ENCODE peak calls at places on chromosome 4, in five cellular contexts. U, Q, H, A and K are unnamed samples.
A peak's percentile ranks its signal among the peaks of the same experiment; 100 is the strongest.

GRCh38 chr4:175622887-175623286 is 189.2 kb downstream of the GPM6A start:
- DNase-seq in H (no peak), U (no peak), Q (no peak), A (no peak), K (no peak)

GRCh38 chr4:187908079-187908501 is 87.5 kb upstream of the ZFP42 start:
- DNase-seq in Q (no peak), U (no peak), A (peak; percentile 61), H (no peak), K (no peak)

GRCh38 chr4:176792348-176793059 is at the start of gene VEGFC:
- DNase-seq in A (no peak), H (no peak), U (no peak), Q (peak; percentile 61), K (peak; percentile 86)

GRCh38 chr4:13524504-13525243 is 19.6 kb downstream of the NKX3-2 start:
- DNase-seq in Q (no peak), A (no peak), U (no peak), H (no peak), K (no peak)

GRCh38 chr4:186472948-186473347 is 82.4 kb downstream of the MTNR1A start:
- DNase-seq in U (no peak), H (no peak), Q (no peak), A (peak; percentile 6), K (no peak)

GRCh38 chr4:8225704-8226443 is 26.8 kb downstream of the SH3TC1 start:
- DNase-seq in U (no peak), H (no peak), A (no peak), Q (no peak), K (no peak)

GRCh38 chr4:69025191-69025998 is 70.9 kb upstream of the UGT2B7 start:
- DNase-seq in U (no peak), H (no peak), A (no peak), Q (no peak), K (no peak)

GRCh38 chr4:26150948-26151347 is 169.9 kb upstream of the RBPJ start:
- DNase-seq in A (no peak), U (no peak), H (no peak), Q (no peak), K (no peak)

GRCh38 chr4:2059726-2060577 is 825 bp downstream of the NAT8L start:
- DNase-seq in A (no peak), Q (peak; percentile 7), U (peak; percentile 3), H (no peak), K (peak; percentile 51)

GRCh38 chr4:11259837-11260236 is 168.9 kb downstream of the HS3ST1 start:
- DNase-seq in A (no peak), H (no peak), U (no peak), Q (no peak), K (no peak)

GRCh38 chr4:72311291-72311690 is 257.7 kb downstream of the ADAMTS3 start:
- DNase-seq in U (peak; percentile 77), H (no peak), A (no peak), Q (no peak), K (no peak)

GRCh38 chr4:88599714-88600113 is 7.4 kb downstream of the HERC3 start:
- DNase-seq in Q (no peak), A (no peak), U (no peak), H (no peak), K (no peak)

GRCh38 chr4:173506780-173507211 is 23.2 kb downstream of the HAND2 start:
- DNase-seq in Q (no peak), H (no peak), U (no peak), A (no peak), K (peak; percentile 70)

GRCh38 chr4:84596826-84597225 is 13.9 kb downstream of the CDS1 start:
- DNase-seq in Q (no peak), U (no peak), A (no peak), H (no peak), K (no peak)

GRCh38 chr4:23614284-23614892 is 275.5 kb downstream of the PPARGC1A start:
- DNase-seq in U (no peak), Q (no peak), H (no peak), A (no peak), K (no peak)

GRCh38 chr4:53688186-53688790 is 97.0 kb upstream of the LNX1 start:
- DNase-seq in A (peak; percentile 98), H (no peak), U (peak; percentile 50), Q (no peak), K (no peak)

GRCh38 chr4:24850669-24851068 is 55.3 kb downstream of the SOD3 start:
- DNase-seq in H (no peak), Q (peak; percentile 18), U (peak; percentile 42), A (peak; percentile 75), K (no peak)

GRCh38 chr4:15376594-15376993 is 51.2 kb upstream of the C1QTNF7 start:
- DNase-seq in Q (no peak), U (no peak), A (no peak), H (no peak), K (no peak)

GRCh38 chr4:40719008-40719623 is 30.6 kb upstream of the NSUN7 start:
- DNase-seq in A (no peak), Q (no peak), U (peak; percentile 83), H (no peak), K (no peak)
- H3K27ac ChIP-seq in A (no peak overlapping the region), Q (no peak overlapping the region), U (peak overlapping the region; percentile 66), H (no peak overlapping the region), K (no peak overlapping the region)

DNA sequence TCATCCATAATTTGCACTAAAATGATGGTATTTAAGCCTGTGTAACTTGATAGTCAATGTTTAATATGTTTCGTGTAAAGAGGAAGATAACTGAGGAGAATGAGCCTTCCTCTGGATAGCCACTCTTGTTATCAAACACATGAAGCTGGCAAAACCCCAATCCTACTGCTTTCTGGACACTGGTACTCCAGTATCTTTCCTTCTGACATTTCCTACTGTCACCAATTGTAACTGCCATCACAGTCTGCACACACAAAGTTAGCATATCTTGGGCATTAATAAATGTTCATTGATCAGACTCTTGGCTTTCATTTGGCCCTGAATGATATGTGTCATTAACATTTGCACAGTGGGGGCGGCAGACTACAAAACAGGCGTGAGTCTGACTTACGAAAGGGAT is 419.1 kb downstream of the TMA16 start:
- DNase-seq in H (no peak), Q (no peak), A (no peak), U (no peak), K (no peak)
- H3K4me3 ChIP-seq in H (no peak overlapping the region), Q (no peak overlapping the region), A (no peak overlapping the region), U (no peak overlapping the region), K (no peak overlapping the region)

GRCh38 chr4:125833-126232 is 1.5 kb downstream of the ZNF718 start:
- DNase-seq in Q (no peak), U (no peak), A (no peak), H (no peak), K (no peak)
- H3K9me3 ChIP-seq in Q (peaks cover 21% of the 10 kb centered on the region), U (no peaks in the 10 kb centered on the region), A (peaks cover 32% of the 10 kb centered on the region), H (peaks cover 11% of the 10 kb centered on the region), K (no peaks in the 10 kb centered on the region)

DNA sequence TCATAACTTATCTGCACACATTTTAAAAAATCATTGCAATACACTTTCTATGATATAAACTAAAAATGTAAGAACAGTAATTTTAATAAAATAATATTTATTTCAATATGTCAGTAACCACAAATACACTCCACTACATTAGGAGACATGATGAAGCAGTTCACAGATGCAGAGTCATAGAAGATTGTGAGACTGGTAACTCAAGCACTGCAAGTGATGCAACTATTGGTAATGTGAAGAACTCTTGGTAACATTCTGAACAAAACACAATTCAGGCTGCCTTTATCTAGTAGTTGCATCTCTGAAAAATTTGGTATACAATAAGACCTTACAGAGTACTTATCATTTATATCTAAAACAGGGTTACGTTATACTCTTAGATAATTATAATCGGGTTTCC is 52.6 kb upstream of the LRAT start:
- DNase-seq in U (no peak), Q (no peak), H (no peak), A (no peak), K (no peak)
- H3K27ac ChIP-seq in U (no peak overlapping the region), Q (no peak overlapping the region), H (no peak overlapping the region), A (no peak overlapping the region), K (no peak overlapping the region)

GRCh38 chr4:67545996-67546356 is 673 bp upstream of the CENPC start:
- DNase-seq in Q (no peak), H (no peak), U (no peak), A (no peak), K (no peak)
- H3K4me3 ChIP-seq in Q (peak overlapping the region; percentile 93), H (peak overlapping the region; percentile 74), U (peak overlapping the region; percentile 58), A (peak overlapping the region; percentile 83), K (peak overlapping the region; percentile 88)

GRCh38 chr4:140293979-140294378 is 79.5 kb upstream of the SCOC start:
- DNase-seq in U (no peak), H (no peak), Q (no peak), A (no peak), K (no peak)
- H3K9me3 ChIP-seq in U (no peaks in the 10 kb centered on the region), H (no peaks in the 10 kb centered on the region), Q (no peaks in the 10 kb centered on the region), A (no peaks in the 10 kb centered on the region), K (no peaks in the 10 kb centered on the region)

DNA sequence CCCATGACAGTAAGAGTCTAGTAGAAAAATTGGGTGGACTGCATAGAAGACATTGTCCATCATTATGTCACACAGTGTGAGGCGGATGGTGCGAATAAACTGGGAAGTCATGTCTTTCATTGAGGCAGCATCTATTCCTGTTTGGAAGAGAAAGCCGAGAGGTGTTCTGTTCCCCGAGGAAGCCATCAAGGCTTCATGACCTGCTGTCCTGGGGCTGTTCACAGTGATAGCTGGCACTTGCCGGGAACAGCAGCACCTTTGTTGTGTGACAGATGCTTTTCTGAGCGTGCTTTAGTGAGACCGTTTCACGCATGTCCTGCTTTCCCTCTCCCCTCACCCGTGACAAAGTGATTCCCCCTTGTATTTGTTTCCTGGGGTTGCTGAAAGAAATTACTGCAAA is 20.3 kb downstream of the RGS12 start:
- DNase-seq in U (no peak), Q (no peak), A (no peak), H (no peak), K (no peak)
- H3K27ac ChIP-seq in U (no peak overlapping the region), Q (no peak overlapping the region), A (no peak overlapping the region), H (no peak overlapping the region), K (no peak overlapping the region)

DNA sequence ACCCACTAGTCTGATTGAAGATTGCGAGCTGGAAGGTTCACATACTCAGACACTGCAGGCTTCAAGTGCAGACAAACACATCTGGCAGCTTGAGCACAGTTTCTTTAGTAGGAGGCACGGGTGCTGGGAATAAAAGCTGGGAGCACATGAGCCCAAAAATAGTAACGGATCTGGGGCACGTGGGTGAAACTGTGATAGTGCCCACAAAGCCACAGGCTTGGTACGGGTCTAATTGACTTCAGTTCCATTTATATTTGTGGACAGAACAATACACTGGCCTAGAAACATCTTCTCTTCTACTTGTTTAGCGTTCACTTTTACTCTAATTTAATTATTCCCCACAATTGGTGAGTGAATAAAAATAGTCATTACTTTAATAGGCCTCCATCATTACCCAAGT is 2370.7 kb downstream of the PCDH7 start:
- DNase-seq in Q (no peak), A (no peak), U (no peak), H (no peak), K (no peak)
- H3K4me3 ChIP-seq in Q (no peak overlapping the region), A (no peak overlapping the region), U (no peak overlapping the region), H (no peak overlapping the region), K (no peak overlapping the region)

DNA sequence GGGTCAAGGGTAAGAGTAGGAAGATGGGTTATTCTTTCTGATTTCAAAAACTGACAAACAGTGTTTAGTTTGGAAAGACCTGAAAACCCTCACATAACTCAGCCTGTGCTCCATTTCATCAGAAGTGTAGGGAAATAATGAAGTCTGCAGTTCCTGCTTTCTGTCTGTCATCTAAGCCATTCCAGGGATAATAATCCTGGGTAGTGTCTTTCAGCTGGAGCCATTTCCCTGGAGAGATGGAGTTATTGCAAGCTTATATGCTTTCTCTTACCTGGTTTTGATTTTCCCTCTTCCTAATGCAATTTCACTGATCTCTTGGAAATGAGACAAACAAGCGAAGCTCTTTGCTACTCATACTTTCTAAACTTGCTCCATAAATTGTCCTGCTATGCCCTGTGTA is 824.8 kb upstream of the LCORL start:
- DNase-seq in A (no peak), U (no peak), Q (no peak), H (no peak), K (no peak)
- H3K9me3 ChIP-seq in A (no peaks in the 10 kb centered on the region), U (no peaks in the 10 kb centered on the region), Q (no peaks in the 10 kb centered on the region), H (no peaks in the 10 kb centered on the region), K (no peaks in the 10 kb centered on the region)